ENCODE peak calls at places on chromosomes 7 and 10, in six cellular contexts. W, B, N, A, L and T are unnamed samples.

GRCh38 chr10:306654-307185 is 171.5 kb downstream of the ZMYND11 start:
- DNase-seq in A (no peak), W (no peak), N (peak; percentile 40), L (no peak), B (no peak), T (no peak)

GRCh38 chr10:24444337-24444736 is 235.4 kb downstream of the KIAA1217 start:
- DNase-seq in N (no peak), W (no peak), L (peak; percentile 98), A (no peak), B (no peak), T (no peak)

GRCh38 chr7:36275735-36276284 is 113.9 kb upstream of the ANLN start:
- DNase-seq in N (no peak), L (no peak), A (no peak), B (no peak), W (no peak), T (no peak)

GRCh38 chr7:4763091-4763793 is 12.2 kb upstream of the AP5Z1 start:
- DNase-seq in A (no peak), W (no peak), L (no peak), B (no peak), N (no peak), T (no peak)

GRCh38 chr7:55533050-55533728 is 39.1 kb downstream of the VOPP1 start:
- DNase-seq in B (peak; percentile 32), A (no peak), N (no peak), W (no peak), L (peak; percentile 78), T (no peak)

GRCh38 chr10:124436191-124436638 is 13.6 kb downstream of the NKX1-2 start:
- DNase-seq in L (peak; percentile 62), N (no peak), W (no peak), A (no peak), B (no peak), T (no peak)

GRCh38 chr10:11146402-11147171 is 128.9 kb downstream of the CELF2 start:
- DNase-seq in A (no peak), N (no peak), B (no peak), L (no peak), W (no peak), T (no peak)

GRCh38 chr7:77537136-77537594 is at the start of gene PTPN12:
- DNase-seq in A (peak; percentile 69), W (peak; percentile 67), N (no peak), B (peak; percentile 32), L (no peak), T (no peak)

GRCh38 chr7:130560972-130561371 is 69.1 kb downstream of the MEST start:
- DNase-seq in B (no peak), L (peak; percentile 44), A (no peak), W (peak; percentile 73), N (peak; percentile 8), T (no peak)

GRCh38 chr10:9807848-9808247 is 1209.8 kb upstream of the CELF2 start:
- DNase-seq in N (no peak), B (no peak), W (no peak), L (no peak), A (no peak), T (no peak)

GRCh38 chr10:114607358-114607998 is 50.6 kb downstream of the ABLIM1 start:
- DNase-seq in B (no peak), L (no peak), W (no peak), A (no peak), N (no peak), T (no peak)

GRCh38 chr7:5282464-5283316 is at the start of gene SLC29A4:
- DNase-seq in W (no peak), N (peak; percentile 25), L (peak; percentile 25), B (no peak), A (peak; percentile 22), T (peak; percentile 62)

GRCh38 chr10:110228066-110228465 is 20.7 kb downstream of the MXI1 start:
- DNase-seq in B (no peak), W (no peak), L (no peak), N (no peak), A (no peak), T (no peak)

GRCh38 chr10:113045155-113046055 is 95.4 kb downstream of the TCF7L2 start:
- DNase-seq in N (no peak), A (no peak), W (no peak), L (peak; percentile 91), B (no peak), T (no peak)

GRCh38 chr10:120749032-120749431 is 102.1 kb upstream of the WDR11 start:
- DNase-seq in B (no peak), L (no peak), N (no peak), W (no peak), A (no peak), T (no peak)

GRCh38 chr10:131089861-131090260 is 221.7 kb downstream of the TCERG1L start:
- DNase-seq in L (no peak), A (no peak), B (no peak), N (no peak), W (no peak), T (no peak)

GRCh38 chr7:99255463-99255862 is 17.2 kb upstream of the MYH16 start:
- DNase-seq in W (no peak), B (no peak), A (no peak), N (no peak), L (no peak), T (no peak)

GRCh38 chr7:601573-602340 is 82.1 kb upstream of the PDGFA start:
- DNase-seq in B (peak; percentile 50), N (no peak), W (no peak), A (no peak), L (no peak), T (peak; percentile 49)

GRCh38 chr10:126734957-126735356 is 64.5 kb upstream of the C10orf90 start:
- DNase-seq in L (no peak), B (no peak), W (no peak), N (no peak), A (no peak), T (no peak)

GRCh38 chr10:24396396-24396795 is 187.5 kb downstream of the KIAA1217 start:
- DNase-seq in N (no peak), L (peak; percentile 36), W (no peak), B (no peak), A (no peak), T (no peak)

GRCh38 chr7:3272691-3273141 is 28.3 kb upstream of the SDK1 start:
- DNase-seq in L (peak; percentile 55), B (no peak), N (no peak), A (no peak), W (no peak), T (no peak)

GRCh38 chr10:126463306-126463705 is 75.0 kb upstream of the ADAM12 start:
- DNase-seq in W (no peak), L (no peak), N (no peak), B (no peak), A (no peak), T (no peak)

GRCh38 chr10:90862908-90863514 is 5.2 kb upstream of the HTR7 start:
- DNase-seq in L (peak; percentile 64), N (peak; percentile 4), B (no peak), A (no peak), W (no peak), T (no peak)

GRCh38 chr7:41134242-41134872 is 568.5 kb downstream of the INHBA start:
- DNase-seq in A (no peak), L (peak; percentile 47), B (no peak), W (no peak), N (no peak), T (no peak)

GRCh38 chr7:40647719-40648118 is 512.9 kb downstream of the SUGCT start:
- DNase-seq in L (peak; percentile 80), W (no peak), A (no peak), B (no peak), N (no peak), T (no peak)

GRCh38 chr7:149497467-149498261 is at the start of gene ZNF746:
- DNase-seq in L (peak; percentile 84), W (peak; percentile 51), N (peak; percentile 35), A (peak; percentile 84), B (peak; percentile 44), T (peak; percentile 88)

GRCh38 chr7:111362660-111363059 is 199.6 kb downstream of the IMMP2L start:
- DNase-seq in B (no peak), A (no peak), W (no peak), N (no peak), L (peak; percentile 56), T (no peak)

GRCh38 chr10:92891885-92892705 is 43.8 kb downstream of the EXOC6 start:
- DNase-seq in A (no peak), B (no peak), L (peak; percentile 97), W (no peak), N (no peak), T (peak; percentile 51)

GRCh38 chr7:140079121-140079536 is 16.4 kb upstream of the PARP12 start:
- DNase-seq in L (peak; percentile 40), A (no peak), W (no peak), N (no peak), B (no peak), T (no peak)

GRCh38 chr10:34528320-34528719 is 286.8 kb downstream of the PARD3 start:
- DNase-seq in W (no peak), N (peak; percentile 51), B (no peak), A (no peak), L (peak; percentile 96), T (no peak)

GRCh38 chr10:110410329-110411046 is 87.2 kb upstream of the DUSP5 start:
- DNase-seq in B (no peak), L (peak; percentile 99), W (no peak), N (no peak), A (no peak), T (peak; percentile 76)

GRCh38 chr10:109895095-109895818 is 28.1 kb downstream of the XPNPEP1 start:
- DNase-seq in W (no peak), N (no peak), B (no peak), L (no peak), A (no peak), T (peak; percentile 36)

GRCh38 chr7:84536256-84536870 is 341.8 kb upstream of the SEMA3A start:
- DNase-seq in W (no peak), B (no peak), L (peak; percentile 41), N (no peak), A (no peak), T (no peak)

GRCh38 chr7:35874881-35875280 is 74.0 kb downstream of the SEPTIN7 start:
- DNase-seq in W (no peak), A (no peak), N (no peak), B (no peak), L (peak; percentile 11), T (no peak)

GRCh38 chr7:55133630-55134392 is 115.0 kb downstream of the EGFR start:
- DNase-seq in L (peak; percentile 100), W (no peak), A (no peak), N (no peak), B (no peak), T (peak; percentile 51)